ENCODE peak calls at places on chromosomes 1 and 21, in four cellular contexts. Q, R, Y and A are unnamed samples.

GRCh38 chr1:163066686-163067085 is 2.5 kb upstream of the RGS4 start:
- DNase-seq in Q (no peak), R (no peak), Y (no peak), A (no peak)

GRCh38 chr1:11752359-11753208 is 9.4 kb upstream of the C1orf167 start:
- DNase-seq in Y (no peak), Q (peak), R (no peak), A (no peak)

GRCh38 chr1:242240691-242241090 is 241.8 kb upstream of the MAP1LC3C start:
- DNase-seq in Y (no peak), Q (no peak), R (no peak), A (no peak)

GRCh38 chr21:16305686-16306085 is 575.9 kb downstream of the USP25 start:
- DNase-seq in Q (no peak), Y (no peak), R (no peak), A (no peak)

GRCh38 chr21:24428539-24429186 is 1178.6 kb downstream of the MRPL39 start:
- DNase-seq in R (no peak), Q (no peak), Y (no peak), A (no peak)

GRCh38 chr1:23617019-23617418 is 57.7 kb upstream of the ID3 start:
- DNase-seq in R (no peak), Q (no peak), Y (no peak), A (no peak)

GRCh38 chr1:30743584-30744059 is 14.0 kb downstream of the LAPTM5 start:
- DNase-seq in R (no peak), Y (no peak), Q (no peak), A (no peak)

GRCh38 chr1:23915470-23915869 is 2.3 kb upstream of the CNR2 start:
- DNase-seq in R (no peak), Y (no peak), Q (no peak), A (no peak)

GRCh38 chr1:8831329-8831728 is 13.9 kb upstream of the RERE start:
- DNase-seq in Y (no peak), R (no peak), Q (no peak), A (no peak)

GRCh38 chr1:193059282-193060225 is at the start of the genes RO60 and UCHL5:
- DNase-seq in Y (peak), R (peak), Q (peak), A (peak)

GRCh38 chr1:107692580-107693345 is 272.2 kb downstream of the VAV3 start:
- DNase-seq in Q (no peak), Y (no peak), R (no peak), A (peak)

GRCh38 chr1:119288751-119289150 is 79.8 kb upstream of the HAO2 start:
- DNase-seq in Q (no peak), Y (no peak), R (peak), A (no peak)

GRCh38 chr1:4634793-4635406 is 19.5 kb upstream of the AJAP1 start:
- DNase-seq in Q (no peak), Y (no peak), R (no peak), A (no peak)

GRCh38 chr1:153490272-153491051 is 30.0 kb upstream of the S100A7 start:
- DNase-seq in R (no peak), Y (no peak), Q (no peak), A (no peak)

GRCh38 chr1:102834688-102835320 is 273.5 kb downstream of the COL11A1 start:
- DNase-seq in Y (no peak), Q (no peak), R (no peak), A (no peak)

GRCh38 chr1:25031966-25032667 is 102.0 kb upstream of the RUNX3 start:
- DNase-seq in Q (no peak), R (no peak), Y (no peak), A (no peak)

GRCh38 chr1:160401487-160401805 is 1.1 kb downstream of the VANGL2 start:
- DNase-seq in Y (no peak), Q (no peak), R (no peak), A (no peak)

GRCh38 chr1:3197781-3198316 is 128.8 kb downstream of the PRDM16 start:
- DNase-seq in Y (no peak), R (peak), Q (no peak), A (no peak)

GRCh38 chr1:205664399-205665108 is 15.8 kb downstream of the SLC45A3 start:
- DNase-seq in R (peak), Y (no peak), Q (no peak), A (peak)

GRCh38 chr1:101235696-101236545 is 898 bp upstream of the S1PR1 start:
- DNase-seq in R (no peak), Y (peak), Q (peak), A (peak)

GRCh38 chr1:63817152-63817667 is 43.4 kb downstream of the ROR1 start:
- DNase-seq in R (no peak), Q (no peak), Y (no peak), A (peak)

GRCh38 chr21:29347274-29347681 is 48.6 kb downstream of the BACH1 start:
- DNase-seq in Q (no peak), R (peak), Y (no peak), A (no peak)

GRCh38 chr1:207345644-207346561 is 24.4 kb downstream of the CD55 start:
- DNase-seq in R (no peak), Q (no peak), Y (no peak), A (no peak)

GRCh38 chr1:3465935-3466321 is 11.5 kb downstream of the ARHGEF16 start:
- DNase-seq in Q (no peak), R (no peak), Y (peak), A (no peak)

GRCh38 chr1:19735419-19736127 is 64.1 kb downstream of the TMCO4 start:
- DNase-seq in Q (no peak), R (no peak), Y (no peak), A (no peak)

GRCh38 chr1:82377201-82377884 is 576.6 kb downstream of the ADGRL2 start:
- DNase-seq in Q (no peak), R (no peak), Y (no peak), A (no peak)

GRCh38 chr1:101365881-101366280 is 129.1 kb downstream of the S1PR1 start:
- DNase-seq in R (no peak), Q (no peak), Y (no peak), A (no peak)

GRCh38 chr1:101316276-101316675 is 79.5 kb downstream of the S1PR1 start:
- DNase-seq in Q (no peak), R (no peak), Y (no peak), A (no peak)

GRCh38 chr21:38917045-38917774 is 111.5 kb downstream of the ETS2 start:
- DNase-seq in Y (no peak), Q (no peak), R (peak), A (no peak)

GRCh38 chr1:183279835-183280234 is 93.8 kb downstream of the LAMC2 start:
- DNase-seq in R (peak), Y (no peak), Q (no peak), A (no peak)

GRCh38 chr1:30936541-30937171 is 28.1 kb upstream of the SDC3 start:
- DNase-seq in Y (no peak), Q (no peak), R (no peak), A (no peak)

GRCh38 chr1:186125035-186125434 is 250.0 kb downstream of the TPR start:
- DNase-seq in Y (no peak), R (no peak), Q (no peak), A (no peak)

GRCh38 chr1:7609311-7609994 is 161.6 kb upstream of the VAMP3 start:
- DNase-seq in Y (no peak), R (no peak), Q (no peak), A (no peak)

DNA sequence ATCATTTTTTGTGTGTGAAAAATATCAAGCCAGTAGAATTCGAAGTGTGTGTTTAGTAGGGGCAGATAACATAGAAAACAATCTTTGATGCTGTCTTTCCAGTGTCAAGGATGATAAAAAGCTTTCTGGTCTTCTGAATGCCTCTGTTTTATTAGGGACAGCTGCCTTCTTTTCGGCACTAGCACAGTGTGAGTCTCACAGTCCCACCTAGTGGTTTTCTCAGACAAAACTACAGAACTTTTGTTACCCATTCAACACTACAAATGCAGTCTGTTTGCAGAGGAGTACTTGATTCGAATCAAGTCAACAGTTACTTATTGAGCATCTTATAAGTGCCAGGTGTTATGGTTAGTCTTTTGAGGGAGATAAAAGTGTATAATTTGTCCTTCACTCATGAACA is 30.6 kb upstream of the MCOLN3 start:
- DNase-seq in R (no peak), Q (no peak), Y (no peak), A (no peak)
- TF ChIP-seq FOXJ3 in R (no peak), Q (no peak), Y (no peak), A (no peak)

GRCh38 chr1:226420328-226420727 is 12.4 kb upstream of the PARP1 start:
- DNase-seq in Q (no peak), Y (no peak), R (no peak), A (no peak)

GRCh38 chr1:226420860-226421259 is 13.0 kb upstream of the PARP1 start:
- DNase-seq in R (no peak), Q (no peak), Y (no peak), A (no peak)

GRCh38 chr1:226417350-226417749 is 9.5 kb upstream of the PARP1 start:
- DNase-seq in Q (no peak), R (no peak), Y (no peak), A (no peak)

GRCh38 chr1:226417830-226418546 is 10.1 kb upstream of the PARP1 start:
- DNase-seq in Y (no peak), Q (no peak), R (no peak), A (no peak)

GRCh38 chr1:226419284-226419683 is 11.4 kb upstream of the PARP1 start:
- DNase-seq in Y (no peak), Q (no peak), R (no peak), A (no peak)
- TF ChIP-seq FOXJ3 in Y (no peak), Q (no peak), R (no peak), A (no peak)

GRCh38 chr21:42757826-42758655 is 104.6 kb downstream of the PDE9A start:
- DNase-seq in R (no peak), Y (no peak), Q (no peak), A (no peak)

GRCh38 chr21:42757422-42757821 is 104.0 kb downstream of the PDE9A start:
- DNase-seq in Y (no peak), Q (no peak), R (no peak), A (no peak)

GRCh38 chr21:42760361-42760970 is 107.0 kb downstream of the PDE9A start:
- DNase-seq in R (no peak), Q (no peak), Y (no peak), A (no peak)

GRCh38 chr21:42759594-42759927 is 106.1 kb downstream of the PDE9A start:
- DNase-seq in R (no peak), Y (no peak), Q (no peak), A (no peak)

DNA sequence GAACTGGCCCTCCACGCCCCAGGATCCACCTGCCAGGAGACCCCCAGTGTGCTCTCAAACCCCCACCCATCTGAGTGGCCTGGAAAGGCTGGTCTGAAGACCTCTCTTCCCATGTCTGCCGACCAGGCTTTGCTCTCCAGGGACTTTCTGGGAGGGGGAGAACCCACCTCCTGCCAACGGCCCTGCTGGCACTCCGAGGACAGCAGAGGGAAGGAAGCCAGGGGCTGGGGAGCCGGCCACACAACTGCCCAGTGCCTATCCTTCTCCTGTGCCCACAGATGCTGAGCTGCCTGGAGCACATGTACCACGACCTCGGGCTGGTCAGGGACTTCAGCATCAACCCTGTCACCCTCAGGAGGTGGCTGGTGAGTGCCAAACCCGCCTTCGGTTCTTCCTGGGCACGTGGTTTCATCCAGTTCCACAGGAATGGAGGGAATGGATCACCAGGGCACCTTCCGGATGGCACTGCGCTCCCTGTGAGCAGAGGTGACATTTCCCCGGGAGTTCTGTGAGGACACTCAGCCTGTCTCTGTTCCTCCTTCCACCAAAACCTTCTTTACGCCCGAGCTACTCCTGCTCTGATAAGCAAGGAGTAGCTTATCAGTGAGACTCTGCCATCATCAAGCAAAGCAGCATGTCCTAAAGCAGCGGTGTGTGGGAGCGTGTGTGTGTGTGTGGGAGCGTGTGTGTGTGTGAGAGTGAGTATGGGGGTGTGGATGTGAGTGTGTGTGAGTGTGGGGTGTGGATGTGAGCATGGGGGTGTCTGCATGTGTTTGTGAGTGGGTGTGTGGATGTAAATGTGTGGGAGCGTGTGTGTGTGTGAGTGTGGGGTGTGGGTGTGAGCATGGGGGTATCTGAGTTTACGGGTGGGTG is 105.5 kb downstream of the PDE9A start:
- DNase-seq in Y (no peak), R (no peak), Q (no peak), A (no peak)
- TF ChIP-seq FOXJ3 in Y (no peak), R (no peak), Q (no peak), A (no peak)

GRCh38 chr1:75811211-75811981 is 14.7 kb downstream of the MSH4 start:
- DNase-seq in Q (no peak), Y (no peak), R (no peak), A (no peak)
- TF ChIP-seq FOXJ3 in Q (no peak), Y (no peak), R (no peak), A (no peak)